ENCODE peak calls at places on chromosomes 3 and 15, in four cellular contexts. X is K562, T is HEK293T, C is GM12878. A is an unnamed sample.

GRCh38 chr3:188595890-188596376 is 442.0 kb downstream of the LPP start:
- DNase-seq in X (no peak), T (no peak), C (no peak), A (no peak)

GRCh38 chr3:196821806-196822355 is 45.8 kb upstream of the SENP5 start:
- DNase-seq in X (no peak), T (no peak), C (no peak), A (no peak)

GRCh38 chr3:170751083-170751893 is 118.7 kb downstream of the RPL22L1 start:
- DNase-seq in X (no peak), T (no peak), C (no peak), A (no peak)

GRCh38 chr3:146505496-146505895 is 36.1 kb upstream of the PLSCR2 start:
- DNase-seq in X (no peak), T (no peak), C (no peak), A (no peak)

GRCh38 chr3:140863481-140864084 is 78.1 kb upstream of the SLC25A36 start:
- DNase-seq in X (peak), T (peak), C (peak), A (peak)

GRCh38 chr3:169227911-169228310 is 435.6 kb downstream of the MECOM start:
- DNase-seq in X (no peak), T (no peak), C (peak), A (no peak)

GRCh38 chr15:51132384-51133139 is 37.9 kb upstream of the TNFAIP8L3 start:
- DNase-seq in X (peak), T (peak), C (no peak), A (peak)

GRCh38 chr3:146845361-146845760 is 240.2 kb upstream of the PLSCR5 start:
- DNase-seq in X (no peak), T (no peak), C (no peak), A (no peak)

GRCh38 chr3:123632161-123632655 is 47.4 kb upstream of the HACD2 start:
- DNase-seq in X (no peak), T (no peak), C (no peak), A (no peak)

GRCh38 chr3:106711650-106712049 is 665.6 kb upstream of the CCDC54 start:
- DNase-seq in X (no peak), T (no peak), C (no peak), A (no peak)

GRCh38 chr3:185656321-185656840 is 70.3 kb downstream of the SENP2 start:
- DNase-seq in X (no peak), T (no peak), C (no peak), A (no peak)

GRCh38 chr3:35670408-35670807 is 31.1 kb downstream of the ARPP21 start:
- DNase-seq in X (no peak), T (no peak), C (no peak), A (no peak)

GRCh38 chr3:48413086-48413485 is 16.8 kb downstream of the PLXNB1 start:
- DNase-seq in X (no peak), T (no peak), C (no peak), A (no peak)

GRCh38 chr3:197675568-197675860 is 61.2 kb downstream of the RUBCN start:
- DNase-seq in X (no peak), T (no peak), C (no peak), A (no peak)

GRCh38 chr15:68441045-68441743 is 9.2 kb upstream of the ITGA11 start:
- DNase-seq in X (no peak), T (no peak), C (no peak), A (no peak)

GRCh38 chr3:146750196-146750595 is 145.1 kb upstream of the PLSCR5 start:
- DNase-seq in X (no peak), T (no peak), C (no peak), A (no peak)

GRCh38 chr15:77659350-77660321 is 26.9 kb upstream of the LINGO1 start:
- DNase-seq in X (peak), T (peak), C (no peak), A (peak)

GRCh38 chr15:34969340-34970097 is at the start of gene AQR:
- DNase-seq in X (peak), T (peak), C (peak), A (peak)

GRCh38 chr3:14093831-14094230 is 30.8 kb downstream of the CHCHD4 start:
- DNase-seq in X (no peak), T (no peak), C (no peak), A (no peak)

GRCh38 chr3:56135941-56136340 is 332.3 kb downstream of the ERC2 start:
- DNase-seq in X (no peak), T (no peak), C (no peak), A (no peak)

DNA sequence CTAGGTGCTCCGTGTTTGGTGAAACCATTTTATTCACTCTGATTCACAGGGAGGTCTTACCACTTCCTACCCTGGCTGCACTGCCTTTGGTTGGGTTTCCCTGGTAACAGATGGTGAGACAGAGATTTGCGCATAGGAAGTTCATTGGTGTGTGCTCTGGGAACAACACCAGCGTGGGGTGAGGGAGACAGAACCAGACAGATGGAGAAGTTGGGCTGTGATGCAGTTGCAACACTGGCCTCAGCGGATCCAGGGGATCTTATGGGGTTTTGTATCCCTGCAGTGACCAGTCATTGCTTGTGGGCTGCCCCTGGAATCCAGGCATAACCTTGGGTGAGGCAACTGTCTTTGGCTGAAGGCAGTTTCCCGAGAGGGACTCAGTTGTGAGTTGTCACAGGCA is 12.5 kb upstream of the IL16 start:
- DNase-seq in X (no peak), T (no peak), C (no peak), A (no peak)
- TF ChIP-seq FOXK2 in X (no peak), T (no peak), C (no peak), A (no peak)

DNA sequence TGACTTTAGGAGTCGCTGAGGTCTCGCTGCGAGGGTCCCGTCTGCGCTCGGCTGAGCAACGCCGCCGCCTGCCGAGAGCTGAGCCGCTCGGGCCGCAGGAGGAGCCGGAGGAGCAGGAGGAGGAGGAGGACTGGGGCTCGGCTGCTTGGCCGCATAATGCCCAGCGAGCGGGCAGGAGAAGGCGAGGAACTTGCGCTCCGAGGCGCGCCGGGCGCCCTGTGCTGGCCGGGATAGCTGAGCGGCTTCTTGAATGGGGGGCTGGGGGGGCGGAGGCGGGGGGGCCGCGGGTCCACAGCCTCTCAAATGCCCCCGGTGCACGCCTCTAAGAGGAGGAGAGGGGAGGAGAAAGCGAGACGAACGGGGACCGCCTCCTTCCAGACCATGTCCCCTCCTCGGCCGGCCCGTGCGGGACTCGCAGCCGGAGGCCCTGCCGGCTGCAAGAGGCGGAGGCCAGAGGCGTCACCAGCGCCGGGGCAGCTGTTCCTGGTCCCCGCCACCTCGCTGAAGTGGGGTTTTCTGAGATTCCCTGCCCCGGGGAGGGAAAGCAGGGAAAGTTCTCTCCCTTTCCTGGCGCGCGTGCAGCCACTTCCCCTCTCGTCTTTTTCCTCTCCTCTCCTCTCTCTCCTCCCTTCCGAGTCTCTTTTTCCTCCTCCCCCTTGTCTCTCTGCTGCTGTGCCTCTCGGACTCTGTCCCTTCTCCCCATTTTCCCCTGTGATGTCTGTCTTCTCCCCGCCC is at the start of gene ADAMTS9:
- DNase-seq in X (peak), T (peak), C (no peak), A (no peak)
- TF ChIP-seq FOXK2 in X (no peak), T (no peak), C (no peak), A (no peak)

GRCh38 chr15:39549912-39550311 is 31.0 kb upstream of the THBS1 start:
- DNase-seq in X (peak), T (no peak), C (no peak), A (no peak)
- TF ChIP-seq FOXK2 in X (no peak), T (no peak), C (no peak), A (no peak)

GRCh38 chr3:2927252-2927651 is 182.9 kb downstream of the IL5RA start:
- DNase-seq in X (no peak), T (no peak), C (no peak), A (no peak)

GRCh38 chr3:2920103-2920502 is 190.1 kb downstream of the IL5RA start:
- DNase-seq in X (no peak), T (no peak), C (no peak), A (no peak)

GRCh38 chr3:2923390-2923789 is 186.8 kb downstream of the IL5RA start:
- DNase-seq in X (no peak), T (no peak), C (no peak), A (no peak)

DNA sequence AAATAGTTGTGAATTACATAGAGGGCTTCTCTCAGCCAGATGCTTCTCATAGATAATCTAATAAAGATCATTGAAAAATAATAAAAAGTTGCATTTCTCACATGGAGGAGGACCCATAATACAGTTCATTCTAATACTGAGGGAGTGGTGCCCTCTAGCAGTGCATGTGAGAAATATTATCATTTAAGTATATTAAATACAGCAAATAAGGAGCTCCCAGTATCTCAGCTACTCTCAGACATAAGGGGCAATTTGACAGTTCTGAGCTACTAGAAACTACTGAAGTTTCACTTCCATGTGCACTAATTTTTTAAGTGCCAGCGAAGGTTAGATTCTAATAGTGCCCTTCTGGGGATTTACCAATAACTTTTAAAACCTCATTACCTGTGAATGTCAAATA is 188.3 kb downstream of the IL5RA start:
- DNase-seq in X (no peak), T (no peak), C (peak), A (peak)
- TF ChIP-seq FOXK2 in X (no peak), T (no peak), C (no peak), A (no peak)

GRCh38 chr15:20349774-20350498 is 191.7 kb downstream of the GOLGA6L6 start:
- DNase-seq in X (no peak), T (no peak), C (no peak), A (no peak)
- TF ChIP-seq FOXK2 in X (no peak), T (no peak), C (no peak), A (no peak)

GRCh38 chr3:58164199-58164879 is 46.4 kb downstream of the DNASE1L3 start:
- DNase-seq in X (no peak), T (no peak), C (no peak), A (no peak)

GRCh38 chr3:58158427-58159153 is 52.2 kb downstream of the DNASE1L3 start:
- DNase-seq in X (no peak), T (no peak), C (no peak), A (no peak)

GRCh38 chr3:58163234-58163633 is 47.5 kb downstream of the DNASE1L3 start:
- DNase-seq in X (no peak), T (no peak), C (no peak), A (no peak)

GRCh38 chr3:58160399-58160798 is 50.4 kb downstream of the DNASE1L3 start:
- DNase-seq in X (no peak), T (no peak), C (no peak), A (no peak)

GRCh38 chr3:58161435-58162398 is 49.1 kb downstream of the DNASE1L3 start:
- DNase-seq in X (peak), T (no peak), C (no peak), A (no peak)
- TF ChIP-seq FOXK2 in X (no peak), T (no peak), C (no peak), A (no peak)

DNA sequence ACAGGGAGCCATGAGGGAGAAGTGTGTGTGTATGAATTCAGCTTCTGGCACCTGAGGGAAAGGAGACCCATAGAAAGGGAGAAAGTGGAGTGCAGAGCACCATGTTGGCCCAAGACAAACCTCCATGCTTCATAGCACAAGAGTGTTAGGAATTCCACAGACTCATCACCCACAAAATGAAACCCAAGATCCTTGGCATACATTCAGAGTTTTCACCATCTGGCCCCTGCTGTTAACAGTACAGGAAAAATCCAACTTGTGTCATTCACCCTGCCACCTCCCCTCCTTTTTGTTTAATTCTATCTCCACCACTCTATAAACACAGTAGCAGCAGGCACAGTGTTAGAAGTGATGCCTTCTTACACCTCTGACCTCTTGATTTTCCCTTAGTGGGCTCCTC is 60.0 kb upstream of the MNS1 start:
- DNase-seq in X (no peak), T (no peak), C (no peak), A (no peak)
- TF ChIP-seq FOXK2 in X (no peak), T (no peak), C (no peak), A (no peak)

GRCh38 chr3:31444220-31445142 is 88.2 kb upstream of the STT3B start:
- DNase-seq in X (no peak), T (no peak), C (no peak), A (no peak)

GRCh38 chr3:31439888-31440287 is 92.8 kb upstream of the STT3B start:
- DNase-seq in X (no peak), T (no peak), C (no peak), A (no peak)

GRCh38 chr3:31445701-31446100 is 87.0 kb upstream of the STT3B start:
- DNase-seq in X (no peak), T (no peak), C (no peak), A (no peak)

GRCh38 chr3:31440878-31441277 is 91.8 kb upstream of the STT3B start:
- DNase-seq in X (no peak), T (no peak), C (no peak), A (no peak)

DNA sequence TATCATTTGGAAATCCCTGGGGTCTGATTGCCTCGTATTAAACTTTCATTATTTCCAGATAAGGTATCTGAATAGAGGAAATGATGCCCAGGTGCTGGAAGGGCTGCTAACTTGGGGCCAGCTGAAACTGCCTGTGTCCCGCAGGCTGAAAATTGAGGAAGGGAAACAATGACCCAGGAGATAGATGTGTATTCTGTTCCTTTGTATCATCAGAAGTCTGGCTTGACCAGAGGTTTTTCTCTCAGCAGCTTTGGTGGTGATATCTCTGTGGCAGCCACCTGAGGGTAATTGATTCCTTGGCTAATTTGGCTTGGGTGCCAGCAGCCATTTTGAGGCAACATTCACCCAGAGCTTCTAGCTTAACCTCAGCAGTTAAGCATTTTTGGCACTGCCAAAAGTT is 90.0 kb upstream of the STT3B start:
- DNase-seq in X (no peak), T (no peak), C (no peak), A (no peak)
- TF ChIP-seq FOXK2 in X (no peak), T (no peak), C (no peak), A (no peak)

A was measured in HepG2.